ENCODE peak calls at places on chromosomes 1 and 21, in eight cellular contexts. X is H54; P is AML-193; L is midbrain; U is stimulated activated CD4-positive, alpha-beta T cell treated with anti-CD3 and anti-CD28 coated beads, TNF-alpha, amount 100 ng/mL, for 4 hours; R is SW480; I is fibroblast of pulmonary artery; Q is BJ. T is an unnamed sample.

GRCh38 chr21:35509004-35509704 is 460.1 kb upstream of the RUNX1 start:
- DNase-seq in Q (no peak), P (peak; percentile 62), X (no peak), L (no peak), I (peak; percentile 13), U (no peak), R (no peak), T (no peak)

GRCh38 chr1:233673947-233674431 is 60.1 kb downstream of the KCNK1 start:
- DNase-seq in I (no peak), P (no peak), X (no peak), R (no peak), Q (peak; percentile 70), L (no peak), U (no peak), T (no peak)

GRCh38 chr21:37592496-37592895 is 225.9 kb downstream of the DYRK1A start:
- DNase-seq in I (no peak), P (no peak), L (no peak), U (no peak), R (no peak), X (no peak), Q (no peak), T (no peak)

GRCh38 chr1:207713529-207713928 is 38.3 kb upstream of the CD46 start:
- DNase-seq in L (no peak), X (no peak), R (no peak), I (no peak), Q (no peak), P (no peak), U (no peak), T (no peak)

GRCh38 chr1:96374076-96374762 is 347.4 kb upstream of the PTBP2 start:
- DNase-seq in U (no peak), Q (no peak), X (no peak), P (no peak), L (no peak), R (no peak), I (peak; percentile 57), T (no peak)

GRCh38 chr21:45055861-45056260 is 18.5 kb upstream of the ADARB1 start:
- DNase-seq in R (no peak), X (no peak), Q (no peak), I (no peak), L (no peak), P (no peak), U (no peak), T (peak; percentile 72)

GRCh38 chr1:23367451-23367790 is 2.2 kb downstream of the ZNF436 start:
- DNase-seq in Q (no peak), U (no peak), I (no peak), L (no peak), R (no peak), X (no peak), P (no peak), T (no peak)

GRCh38 chr1:216554934-216555333 is 131.7 kb upstream of the USH2A start:
- DNase-seq in I (no peak), L (no peak), P (no peak), Q (no peak), X (no peak), U (no peak), R (no peak), T (no peak)